ENCODE peak calls at places on chromosomes 4 and X, in five cellular contexts. I is K562, L is HepG2, K is H1, C is GM12878. S is an unnamed sample.

GRCh38 chr4:77152421-77152820 is 4.6 kb upstream of the CCNG2 start:
- DNase-seq in I (no peak), L (no peak), K (no peak), C (no peak), S (no peak)

GRCh38 chrX:57595381-57595811 is 3.6 kb downstream of the ZXDB start:
- DNase-seq in I (no peak), L (no peak), K (no peak), C (no peak), S (no peak)

GRCh38 chr4:3786196-3786869 is 20.1 kb downstream of the ADRA2C start:
- DNase-seq in I (no peak), L (peak), K (no peak), C (no peak), S (no peak)

GRCh38 chr4:20639346-20639745 is 60.9 kb upstream of the PACRGL start:
- DNase-seq in I (no peak), L (no peak), K (no peak), C (no peak), S (no peak)

GRCh38 chr4:29289118-29289517 is 1431.1 kb upstream of the PCDH7 start:
- DNase-seq in I (no peak), L (no peak), K (no peak), C (no peak), S (no peak)

GRCh38 chr4:7411491-7411890 is 23.2 kb downstream of the PSAPL1 start:
- DNase-seq in I (no peak), L (no peak), K (peak), C (no peak), S (no peak)

GRCh38 chr4:13597604-13598003 is 29.9 kb downstream of the BOD1L1 start:
- DNase-seq in I (no peak), L (no peak), K (no peak), C (no peak), S (no peak)

GRCh38 chrX:48487362-48487785 is 11.4 kb downstream of the FTSJ1 start:
- DNase-seq in I (peak), L (peak), K (no peak), C (no peak), S (peak)

GRCh38 chr4:85152490-85152889 is 186.0 kb upstream of the WDFY3 start:
- DNase-seq in I (no peak), L (no peak), K (no peak), C (no peak), S (no peak)

GRCh38 chr4:151169223-151169622 is 69.8 kb downstream of the RPS3A start:
- DNase-seq in I (no peak), L (no peak), K (no peak), C (no peak), S (no peak)
- TF ChIP-seq RAD21 in I (no peak), L (no peak), K (no peak), C (no peak), S (no peak)

DNA sequence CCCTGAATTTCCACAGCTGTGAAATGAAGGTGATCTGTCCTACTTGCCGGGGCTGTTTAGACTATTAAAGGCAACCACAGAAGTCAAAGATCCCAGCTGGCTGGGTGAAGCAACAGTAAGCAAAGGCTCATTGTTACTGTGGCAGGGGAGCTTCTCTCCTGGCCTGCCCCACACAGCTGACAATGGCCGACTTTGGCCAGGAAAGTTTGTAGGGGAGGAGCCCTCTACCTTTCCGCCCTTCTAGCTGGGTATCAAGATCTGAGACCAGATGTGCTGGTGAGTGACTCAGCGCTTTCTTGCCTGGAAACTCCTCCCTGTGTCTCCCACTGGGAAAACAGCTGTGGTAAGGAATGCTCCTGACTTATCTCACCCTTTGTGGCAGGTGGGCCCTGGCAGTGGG is 21.1 kb downstream of the RASSF6 start:
- DNase-seq in I (peak), L (peak), K (peak), C (no peak), S (peak)
- TF ChIP-seq SRF in I (no peak), L (no peak), K (no peak), C (no peak), S (no peak)

GRCh38 chr4:109815151-109816081 is at the start of gene GAR1:
- DNase-seq in I (peak), L (peak), K (peak), C (peak), S (peak)
- H3K4me2 ChIP-seq in I (peak), L (peak), K (peak), C (peak), S (peak)

GRCh38 chr4:157290622-157291021 is 70.1 kb downstream of the GRIA2 start:
- DNase-seq in I (no peak), L (no peak), K (no peak), C (no peak), S (no peak)

GRCh38 chr4:157294575-157294974 is 74.0 kb downstream of the GRIA2 start:
- DNase-seq in I (no peak), L (no peak), K (no peak), C (no peak), S (no peak)

GRCh38 chr4:157287445-157287844 is 66.9 kb downstream of the GRIA2 start:
- DNase-seq in I (no peak), L (no peak), K (no peak), C (no peak), S (no peak)

DNA sequence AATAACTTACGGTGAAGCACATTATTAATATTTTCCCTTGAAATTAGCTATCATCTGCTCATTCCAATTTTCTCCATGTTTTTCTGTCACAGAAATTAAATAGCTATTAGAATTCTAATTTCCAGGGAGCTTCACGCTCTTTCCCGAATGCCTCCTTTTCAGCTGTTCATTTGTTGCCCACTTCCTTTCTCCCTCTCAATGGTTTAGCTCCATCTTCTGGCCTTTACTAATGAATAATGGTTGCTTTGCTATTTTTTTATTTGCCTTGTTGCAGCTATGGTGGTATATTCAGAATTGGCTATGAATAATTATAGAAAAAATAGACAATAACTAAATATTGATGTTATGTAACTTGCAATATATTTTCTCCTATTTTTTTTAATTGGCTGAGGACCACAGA is 70.5 kb downstream of the GRIA2 start:
- DNase-seq in I (no peak), L (no peak), K (no peak), C (no peak), S (no peak)
- TF ChIP-seq RAD21 in I (no peak), L (no peak), K (peak), C (no peak), S (peak)

GRCh38 chrX:24266996-24267395 is 46.9 kb downstream of the SUPT20HL2 start:
- DNase-seq in I (no peak), L (no peak), K (no peak), C (no peak), S (no peak)
- TF ChIP-seq SRF in I (no peak), L (no peak), K (no peak), C (no peak), S (no peak)

GRCh38 chrX:69080912-69081465 is 84.3 kb downstream of the PJA1 start:
- DNase-seq in I (no peak), L (no peak), K (no peak), C (no peak), S (no peak)
- H3K4me2 ChIP-seq in I (no peak), L (no peak), K (no peak), C (no peak), S (no peak)

S was measured in HCT116.